ENCODE peak calls at places on chromosomes 16 and 17, in five cellular contexts. M is fibroblast of the aortic adventitia; O is activated CD4-positive, alpha-beta T cell treated with anti-CD3 and anti-CD28 coated beads, Interleukin-2, amount 10 ng/mL, durations not matched to agents 7 days and 5 days; T is stimulated activated CD4-positive, alpha-beta T cell treated with anti-CD3 and anti-CD28 coated beads, Interleukin-2, amount 100 ng/mL, for 48 hours; W is amygdala. U is an unnamed sample.

GRCh38 chr16:73058221-73058615 is 10.3 kb upstream of the ZFHX3 start:
- DNase-seq in O (peak; percentile 31), W (no peak), M (peak; percentile 45), T (no peak), U (no peak)

GRCh38 chr17:4179071-4179470 is 36.1 kb downstream of the CYB5D2 start:
- DNase-seq in M (no peak), W (no peak), T (no peak), O (no peak), U (no peak)

GRCh38 chr16:85369741-85370528 is 243.2 kb upstream of the GSE1 start:
- DNase-seq in O (peak; percentile 51), M (peak; percentile 46), T (peak; percentile 60), W (no peak), U (peak; percentile 50)

GRCh38 chr17:82871776-82872561 is 32.1 kb upstream of the ZNF750 start:
- DNase-seq in M (no peak), T (no peak), O (no peak), W (no peak), U (no peak)

GRCh38 chr17:67322039-67322787 is 44.2 kb downstream of the PSMD12 start:
- DNase-seq in O (no peak), W (no peak), M (no peak), T (no peak), U (no peak)

GRCh38 chr17:38428643-38429371 is 543 bp downstream of the ARHGAP23 start:
- DNase-seq in O (no peak), M (peak; percentile 61), T (no peak), W (peak; percentile 88), U (peak; percentile 29)

GRCh38 chr16:24771779-24772157 is 42.3 kb downstream of the TNRC6A start:
- DNase-seq in O (no peak), M (peak; percentile 34), W (no peak), T (no peak), U (no peak)

GRCh38 chr17:7064248-7064647 is 15.8 kb downstream of the CLEC10A start:
- DNase-seq in M (peak; percentile 41), T (no peak), W (no peak), O (no peak), U (no peak)

GRCh38 chr16:87541004-87541881 is 48.4 kb upstream of the ZCCHC14 start:
- DNase-seq in O (no peak), W (peak; percentile 34), T (no peak), M (peak; percentile 61), U (no peak)

GRCh38 chr16:86716649-86717048 is 138.3 kb downstream of the FOXL1 start:
- DNase-seq in W (no peak), M (no peak), O (no peak), T (no peak), U (no peak)

GRCh38 chr16:20383106-20384029 is 21.2 kb downstream of the PDILT start:
- DNase-seq in O (peak; percentile 57), W (peak; percentile 55), T (peak; percentile 54), M (peak; percentile 61), U (peak; percentile 46)

GRCh38 chr17:75260679-75261335 is 599 bp downstream of the GGA3 start:
- DNase-seq in W (no peak), T (peak; percentile 44), O (no peak), M (no peak), U (no peak)

GRCh38 chr17:50218771-50219315 is 17.4 kb upstream of the COL1A1 start:
- DNase-seq in M (peak; percentile 97), W (no peak), T (no peak), O (no peak), U (no peak)

U was measured in activated CD4-positive, alpha-beta memory T cell treated with anti-CD3 and anti-CD28 coated beads, Interleukin-2, amount 10 ng/mL, durations not matched to agents 7 days and 5 days.